ENCODE peak calls at places on chromosomes 16 and 17, in eight cellular contexts. One of them, this sample, is unnamed.

GRCh38 chr17:64628641-64629040 is 33.5 kb downstream of the SMURF2 start:
- DNase-seq in PC-3: no peak
- DNase-seq in H9: no peak
- DNase-seq in AG04450: no peak
- DNase-seq in thoracic aorta: no peak
- DNase-seq in endodermal cell: no peak
- DNase-seq in breast epithelium: no peak
- DNase-seq in fibroblast of mammary gland: no peak
- DNase-seq in this sample: no peak

GRCh38 chr17:72122668-72123495 is 2.1 kb downstream of the SOX9 start:
- DNase-seq in PC-3: peak; percentile 52
- DNase-seq in H9: peak; percentile 67
- DNase-seq in AG04450: no peak
- DNase-seq in thoracic aorta: no peak
- DNase-seq in endodermal cell: peak; percentile 89
- DNase-seq in breast epithelium: no peak
- DNase-seq in fibroblast of mammary gland: peak; percentile 26
- DNase-seq in this sample: peak; percentile 63

GRCh38 chr17:82400830-82401229 is 17.3 kb upstream of the HEXD start:
- DNase-seq in PC-3: no peak
- DNase-seq in H9: no peak
- DNase-seq in AG04450: no peak
- DNase-seq in thoracic aorta: no peak
- DNase-seq in endodermal cell: no peak
- DNase-seq in breast epithelium: no peak
- DNase-seq in fibroblast of mammary gland: no peak
- DNase-seq in this sample: no peak

GRCh38 chr17:10120749-10121148 is 77.7 kb downstream of the GAS7 start:
- DNase-seq in PC-3: no peak
- DNase-seq in H9: no peak
- DNase-seq in AG04450: no peak
- DNase-seq in thoracic aorta: no peak
- DNase-seq in endodermal cell: peak; percentile 63
- DNase-seq in breast epithelium: no peak
- DNase-seq in fibroblast of mammary gland: no peak
- DNase-seq in this sample: no peak

GRCh38 chr16:14496047-14496770 is 133.9 kb downstream of the PARN start:
- DNase-seq in PC-3: no peak
- DNase-seq in H9: no peak
- DNase-seq in AG04450: no peak
- DNase-seq in thoracic aorta: no peak
- DNase-seq in endodermal cell: peak; percentile 60
- DNase-seq in breast epithelium: no peak
- DNase-seq in fibroblast of mammary gland: no peak
- DNase-seq in this sample: no peak

GRCh38 chr16:9827062-9827752 is 355.0 kb downstream of the GRIN2A start:
- DNase-seq in PC-3: no peak
- DNase-seq in H9: no peak
- DNase-seq in AG04450: no peak
- DNase-seq in thoracic aorta: no peak
- DNase-seq in endodermal cell: peak; percentile 61
- DNase-seq in breast epithelium: no peak
- DNase-seq in fibroblast of mammary gland: no peak
- DNase-seq in this sample: no peak

GRCh38 chr17:81163051-81163695 is 2.1 kb upstream of the PVALEF start:
- DNase-seq in PC-3: no peak
- DNase-seq in H9: no peak
- DNase-seq in AG04450: no peak
- DNase-seq in thoracic aorta: no peak
- DNase-seq in endodermal cell: no peak
- DNase-seq in breast epithelium: no peak
- DNase-seq in fibroblast of mammary gland: no peak
- DNase-seq in this sample: peak; percentile 13

GRCh38 chr16:30600929-30601328 is 9.3 kb downstream of the ZNF689 start:
- DNase-seq in PC-3: no peak
- DNase-seq in H9: no peak
- DNase-seq in AG04450: no peak
- DNase-seq in thoracic aorta: no peak
- DNase-seq in endodermal cell: no peak
- DNase-seq in breast epithelium: no peak
- DNase-seq in fibroblast of mammary gland: no peak
- DNase-seq in this sample: no peak

GRCh38 chr17:44928136-44928535 is 12.8 kb upstream of the GFAP start:
- DNase-seq in PC-3: no peak
- DNase-seq in H9: no peak
- DNase-seq in AG04450: no peak
- DNase-seq in thoracic aorta: no peak
- DNase-seq in endodermal cell: peak; percentile 39
- DNase-seq in breast epithelium: peak; percentile 24
- DNase-seq in fibroblast of mammary gland: no peak
- DNase-seq in this sample: no peak

GRCh38 chr17:63848834-63849689 is 6.6 kb upstream of the SMARCD2 start:
- DNase-seq in PC-3: peak; percentile 95
- DNase-seq in H9: peak; percentile 99
- DNase-seq in AG04450: peak; percentile 37
- DNase-seq in thoracic aorta: peak; percentile 90
- DNase-seq in endodermal cell: peak; percentile 99
- DNase-seq in breast epithelium: peak; percentile 91
- DNase-seq in fibroblast of mammary gland: peak; percentile 92
- DNase-seq in this sample: peak; percentile 93

GRCh38 chr16:3486506-3487215 is 8.6 kb downstream of the C16orf90 start:
- DNase-seq in PC-3: no peak
- DNase-seq in H9: no peak
- DNase-seq in AG04450: no peak
- DNase-seq in thoracic aorta: no peak
- DNase-seq in endodermal cell: peak; percentile 40
- DNase-seq in breast epithelium: no peak
- DNase-seq in fibroblast of mammary gland: no peak
- DNase-seq in this sample: no peak

GRCh38 chr17:58330544-58330996 is 2.0 kb upstream of the TSPOAP1 start:
- DNase-seq in PC-3: no peak
- DNase-seq in H9: no peak
- DNase-seq in AG04450: no peak
- DNase-seq in thoracic aorta: no peak
- DNase-seq in endodermal cell: no peak
- DNase-seq in breast epithelium: no peak
- DNase-seq in fibroblast of mammary gland: no peak
- DNase-seq in this sample: peak; percentile 18

GRCh38 chr17:4118095-4118743 is 24.6 kb downstream of the ZZEF1 start:
- DNase-seq in PC-3: no peak
- DNase-seq in H9: no peak
- DNase-seq in AG04450: no peak
- DNase-seq in thoracic aorta: no peak
- DNase-seq in endodermal cell: no peak
- DNase-seq in breast epithelium: no peak
- DNase-seq in fibroblast of mammary gland: peak; percentile 19
- DNase-seq in this sample: no peak

GRCh38 chr16:14658063-14658462 is 25.3 kb downstream of the BFAR start:
- DNase-seq in PC-3: no peak
- DNase-seq in H9: no peak
- DNase-seq in AG04450: no peak
- DNase-seq in thoracic aorta: no peak
- DNase-seq in endodermal cell: no peak
- DNase-seq in breast epithelium: no peak
- DNase-seq in fibroblast of mammary gland: no peak
- DNase-seq in this sample: no peak

GRCh38 chr16:74168445-74168844 is 128.2 kb upstream of the PSMD7 start:
- DNase-seq in PC-3: no peak
- DNase-seq in H9: no peak
- DNase-seq in AG04450: no peak
- DNase-seq in thoracic aorta: no peak
- DNase-seq in endodermal cell: no peak
- DNase-seq in breast epithelium: no peak
- DNase-seq in fibroblast of mammary gland: no peak
- DNase-seq in this sample: no peak

GRCh38 chr17:39739020-39739884 is 1.5 kb downstream of the GRB7 start:
- DNase-seq in PC-3: peak; percentile 72
- DNase-seq in H9: peak; percentile 90
- DNase-seq in AG04450: no peak
- DNase-seq in thoracic aorta: no peak
- DNase-seq in endodermal cell: peak; percentile 95
- DNase-seq in breast epithelium: peak; percentile 95
- DNase-seq in fibroblast of mammary gland: no peak
- DNase-seq in this sample: no peak

GRCh38 chr16:66874079-66874775 is 6.1 kb upstream of the PDP2 start:
- DNase-seq in PC-3: peak; percentile 8
- DNase-seq in H9: no peak
- DNase-seq in AG04450: no peak
- DNase-seq in thoracic aorta: no peak
- DNase-seq in endodermal cell: no peak
- DNase-seq in breast epithelium: no peak
- DNase-seq in fibroblast of mammary gland: peak; percentile 34
- DNase-seq in this sample: no peak

GRCh38 chr17:59439711-59440110 is 108.3 kb downstream of the YPEL2 start:
- DNase-seq in PC-3: no peak
- DNase-seq in H9: no peak
- DNase-seq in AG04450: no peak
- DNase-seq in thoracic aorta: no peak
- DNase-seq in endodermal cell: no peak
- DNase-seq in breast epithelium: no peak
- DNase-seq in fibroblast of mammary gland: no peak
- DNase-seq in this sample: no peak
- TF ChIP-seq CTCF in PC-3: no peak
- TF ChIP-seq CTCF in H9: no peak
- TF ChIP-seq CTCF in AG04450: no peak
- TF ChIP-seq CTCF in thoracic aorta: no peak
- TF ChIP-seq CTCF in endodermal cell: no peak
- TF ChIP-seq CTCF in breast epithelium: no peak
- TF ChIP-seq CTCF in fibroblast of mammary gland: no peak
- TF ChIP-seq CTCF in this sample: no peak

GRCh38 chr17:74457820-74458166 is 8.6 kb upstream of the CD300A start:
- DNase-seq in PC-3: no peak
- DNase-seq in H9: no peak
- DNase-seq in AG04450: no peak
- DNase-seq in thoracic aorta: no peak
- DNase-seq in endodermal cell: no peak
- DNase-seq in breast epithelium: no peak
- DNase-seq in fibroblast of mammary gland: no peak
- DNase-seq in this sample: no peak
- TF ChIP-seq CTCF in PC-3: peak; percentile 21
- TF ChIP-seq CTCF in H9: no peak
- TF ChIP-seq CTCF in AG04450: no peak
- TF ChIP-seq CTCF in thoracic aorta: peak; percentile 19
- TF ChIP-seq CTCF in endodermal cell: no peak
- TF ChIP-seq CTCF in breast epithelium: no peak
- TF ChIP-seq CTCF in fibroblast of mammary gland: no peak
- TF ChIP-seq CTCF in this sample: peak; percentile 40

DNA sequence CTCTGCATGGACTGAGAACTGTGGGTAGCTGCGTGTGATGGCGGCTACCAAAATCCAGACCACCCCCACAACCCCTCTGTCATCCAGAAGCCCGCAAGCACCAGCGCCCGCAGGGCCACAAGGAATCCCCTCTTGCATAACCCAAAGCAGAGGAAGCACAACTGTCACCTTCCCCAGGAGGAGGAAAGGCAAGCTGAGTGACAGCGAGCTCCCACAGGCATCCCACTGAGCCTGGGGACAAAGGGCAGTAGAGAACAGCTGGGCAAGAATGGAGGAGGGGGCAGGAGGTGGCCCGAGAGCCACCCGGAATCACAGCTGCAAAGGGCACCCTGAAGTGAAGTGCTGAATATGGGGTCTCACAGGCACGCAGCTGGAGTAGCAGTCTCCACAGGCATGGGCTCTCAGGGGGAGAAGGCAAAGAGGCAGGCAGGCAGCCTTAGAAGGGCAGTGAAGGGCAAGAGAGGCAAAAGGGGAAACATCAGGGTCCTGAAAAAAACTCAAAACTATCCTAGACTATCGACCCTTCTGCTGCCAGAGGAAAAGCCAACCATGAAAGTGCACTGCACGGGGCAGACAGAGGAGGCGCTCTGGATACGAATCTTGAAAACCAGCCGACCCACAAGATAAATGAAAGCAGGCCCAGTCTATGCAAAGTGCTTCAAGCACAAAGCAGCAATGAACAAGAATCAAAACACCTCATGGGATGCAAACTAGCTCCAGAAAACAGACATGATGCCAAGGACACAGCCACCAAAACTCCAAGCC is 17.1 kb downstream of the USP36 start:
- DNase-seq in PC-3: no peak
- DNase-seq in H9: no peak
- DNase-seq in AG04450: no peak
- DNase-seq in thoracic aorta: no peak
- DNase-seq in endodermal cell: no peak
- DNase-seq in breast epithelium: no peak
- DNase-seq in fibroblast of mammary gland: no peak
- DNase-seq in this sample: no peak
- TF ChIP-seq CTCF in PC-3: peak; percentile 53
- TF ChIP-seq CTCF in H9: peak; percentile 34
- TF ChIP-seq CTCF in AG04450: peak; percentile 29
- TF ChIP-seq CTCF in thoracic aorta: no peak
- TF ChIP-seq CTCF in endodermal cell: peak; percentile 49
- TF ChIP-seq CTCF in breast epithelium: no peak
- TF ChIP-seq CTCF in fibroblast of mammary gland: peak; percentile 25
- TF ChIP-seq CTCF in this sample: peak; percentile 24

GRCh38 chr17:36786867-36787266 is 150.4 kb upstream of the LHX1 start:
- DNase-seq in PC-3: no peak
- DNase-seq in H9: no peak
- DNase-seq in AG04450: no peak
- DNase-seq in thoracic aorta: no peak
- DNase-seq in endodermal cell: no peak
- DNase-seq in breast epithelium: no peak
- DNase-seq in fibroblast of mammary gland: no peak
- DNase-seq in this sample: no peak

GRCh38 chr17:36791961-36792475 is 145.3 kb upstream of the LHX1 start:
- DNase-seq in PC-3: no peak
- DNase-seq in H9: no peak
- DNase-seq in AG04450: no peak
- DNase-seq in thoracic aorta: no peak
- DNase-seq in endodermal cell: peak; percentile 71
- DNase-seq in breast epithelium: no peak
- DNase-seq in fibroblast of mammary gland: no peak
- DNase-seq in this sample: no peak

GRCh38 chr17:36793976-36794375 is 143.3 kb upstream of the LHX1 start:
- DNase-seq in PC-3: no peak
- DNase-seq in H9: no peak
- DNase-seq in AG04450: no peak
- DNase-seq in thoracic aorta: no peak
- DNase-seq in endodermal cell: peak; percentile 23
- DNase-seq in breast epithelium: no peak
- DNase-seq in fibroblast of mammary gland: no peak
- DNase-seq in this sample: no peak

GRCh38 chr17:36792849-36793248 is 144.4 kb upstream of the LHX1 start:
- DNase-seq in PC-3: no peak
- DNase-seq in H9: no peak
- DNase-seq in AG04450: no peak
- DNase-seq in thoracic aorta: no peak
- DNase-seq in endodermal cell: peak; percentile 45
- DNase-seq in breast epithelium: no peak
- DNase-seq in fibroblast of mammary gland: no peak
- DNase-seq in this sample: no peak

DNA sequence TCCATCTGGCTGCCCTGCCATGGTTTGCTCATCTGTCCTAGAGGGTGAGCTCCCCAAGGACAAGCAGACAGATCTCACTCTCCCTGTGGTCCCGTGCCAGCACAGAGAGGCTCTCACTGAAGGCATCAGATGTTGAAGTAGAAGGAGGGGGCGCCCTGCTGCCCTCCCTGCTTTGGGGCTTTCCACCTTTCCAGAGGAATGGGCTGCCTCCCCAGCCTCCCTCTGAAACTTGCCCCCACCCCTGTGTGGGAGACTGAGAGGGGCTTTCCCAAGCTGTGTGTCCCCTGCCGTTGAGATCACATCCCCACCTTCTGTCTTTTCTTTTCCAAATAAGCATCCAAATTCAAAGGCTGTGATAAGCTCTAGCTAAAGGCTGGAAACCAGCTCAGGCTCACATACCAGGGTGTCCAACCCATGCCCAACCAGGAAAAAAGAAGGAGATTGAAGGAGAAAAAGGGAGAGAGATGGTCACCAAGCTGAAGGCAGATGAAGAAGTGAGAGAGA is 146.1 kb upstream of the LHX1 start:
- DNase-seq in PC-3: no peak
- DNase-seq in H9: no peak
- DNase-seq in AG04450: no peak
- DNase-seq in thoracic aorta: no peak
- DNase-seq in endodermal cell: peak; percentile 55
- DNase-seq in breast epithelium: no peak
- DNase-seq in fibroblast of mammary gland: no peak
- DNase-seq in this sample: no peak
- TF ChIP-seq CTCF in PC-3: no peak
- TF ChIP-seq CTCF in H9: no peak
- TF ChIP-seq CTCF in AG04450: no peak
- TF ChIP-seq CTCF in thoracic aorta: no peak
- TF ChIP-seq CTCF in endodermal cell: no peak
- TF ChIP-seq CTCF in breast epithelium: no peak
- TF ChIP-seq CTCF in fibroblast of mammary gland: no peak
- TF ChIP-seq CTCF in this sample: no peak